ENCODE peak calls at places on chromosomes 16 and 17, in ten cellular contexts. One of them, this sample, is unnamed.

GRCh38 chr17:6079155-6079554 is 9.0 kb downstream of the WSCD1 start:
- DNase-seq in activated T-helper 9 cell treated with anti-CD3 and anti-CD28 coated beads, Interleukin-2, amount 50 U/mL, for 16 hours: no peak
- DNase-seq in PC-9: no peak
- DNase-seq in AG08395: no peak
- DNase-seq in activated CD4-positive, alpha-beta T cell treated with anti-CD3 and anti-CD28 coated beads for 36 hours: no peak
- DNase-seq in heart right ventricle: no peak
- DNase-seq in GM19239: no peak
- DNase-seq in HEK293T: no peak
- DNase-seq in NCI-H2081 treated with DMSO at 0.1 percent for 48 hours: no peak
- DNase-seq in NCI-H446 treated with DMSO at 0.1 percent for 48 hours: no peak
- DNase-seq in this sample: no peak

GRCh38 chr16:81170824-81171223 is 67.7 kb upstream of the BCO1 start:
- DNase-seq in HEK293T: no peak
- DNase-seq in heart right ventricle: no peak
- DNase-seq in activated CD4-positive, alpha-beta T cell treated with anti-CD3 and anti-CD28 coated beads for 36 hours: peak; percentile 15
- DNase-seq in PC-9: no peak
- DNase-seq in NCI-H2081 treated with DMSO at 0.1 percent for 48 hours: no peak
- DNase-seq in NCI-H446 treated with DMSO at 0.1 percent for 48 hours: no peak
- DNase-seq in GM19239: no peak
- DNase-seq in AG08395: no peak
- DNase-seq in activated T-helper 9 cell treated with anti-CD3 and anti-CD28 coated beads, Interleukin-2, amount 50 U/mL, for 16 hours: no peak
- DNase-seq in this sample: no peak

GRCh38 chr16:22250522-22250921 is 44.4 kb downstream of the EEF2K start:
- DNase-seq in activated T-helper 9 cell treated with anti-CD3 and anti-CD28 coated beads, Interleukin-2, amount 50 U/mL, for 16 hours: no peak
- DNase-seq in NCI-H446 treated with DMSO at 0.1 percent for 48 hours: no peak
- DNase-seq in NCI-H2081 treated with DMSO at 0.1 percent for 48 hours: no peak
- DNase-seq in heart right ventricle: no peak
- DNase-seq in PC-9: no peak
- DNase-seq in HEK293T: no peak
- DNase-seq in AG08395: no peak
- DNase-seq in GM19239: no peak
- DNase-seq in activated CD4-positive, alpha-beta T cell treated with anti-CD3 and anti-CD28 coated beads for 36 hours: no peak
- DNase-seq in this sample: peak; percentile 51

GRCh38 chr16:743794-744500 is 3.1 kb upstream of the CIAO3 start:
- DNase-seq in NCI-H446 treated with DMSO at 0.1 percent for 48 hours: no peak
- DNase-seq in activated CD4-positive, alpha-beta T cell treated with anti-CD3 and anti-CD28 coated beads for 36 hours: no peak
- DNase-seq in HEK293T: no peak
- DNase-seq in GM19239: no peak
- DNase-seq in PC-9: peak; percentile 17
- DNase-seq in activated T-helper 9 cell treated with anti-CD3 and anti-CD28 coated beads, Interleukin-2, amount 50 U/mL, for 16 hours: no peak
- DNase-seq in heart right ventricle: no peak
- DNase-seq in AG08395: no peak
- DNase-seq in NCI-H2081 treated with DMSO at 0.1 percent for 48 hours: no peak
- DNase-seq in this sample: no peak

GRCh38 chr16:22849517-22849916 is 35.6 kb downstream of the HS3ST2 start:
- DNase-seq in activated T-helper 9 cell treated with anti-CD3 and anti-CD28 coated beads, Interleukin-2, amount 50 U/mL, for 16 hours: no peak
- DNase-seq in activated CD4-positive, alpha-beta T cell treated with anti-CD3 and anti-CD28 coated beads for 36 hours: no peak
- DNase-seq in heart right ventricle: no peak
- DNase-seq in NCI-H2081 treated with DMSO at 0.1 percent for 48 hours: no peak
- DNase-seq in AG08395: no peak
- DNase-seq in GM19239: no peak
- DNase-seq in NCI-H446 treated with DMSO at 0.1 percent for 48 hours: no peak
- DNase-seq in PC-9: no peak
- DNase-seq in HEK293T: no peak
- DNase-seq in this sample: no peak

GRCh38 chr17:2034157-2034556 is 4.2 kb downstream of the DPH1 start:
- DNase-seq in GM19239: no peak
- DNase-seq in NCI-H2081 treated with DMSO at 0.1 percent for 48 hours: no peak
- DNase-seq in HEK293T: no peak
- DNase-seq in NCI-H446 treated with DMSO at 0.1 percent for 48 hours: no peak
- DNase-seq in activated CD4-positive, alpha-beta T cell treated with anti-CD3 and anti-CD28 coated beads for 36 hours: no peak
- DNase-seq in AG08395: no peak
- DNase-seq in activated T-helper 9 cell treated with anti-CD3 and anti-CD28 coated beads, Interleukin-2, amount 50 U/mL, for 16 hours: no peak
- DNase-seq in heart right ventricle: no peak
- DNase-seq in PC-9: no peak
- DNase-seq in this sample: no peak

GRCh38 chr16:17397499-17397891 is 73.3 kb downstream of the XYLT1 start:
- DNase-seq in activated T-helper 9 cell treated with anti-CD3 and anti-CD28 coated beads, Interleukin-2, amount 50 U/mL, for 16 hours: no peak
- DNase-seq in GM19239: no peak
- DNase-seq in AG08395: peak; percentile 70
- DNase-seq in NCI-H446 treated with DMSO at 0.1 percent for 48 hours: peak; percentile 7
- DNase-seq in HEK293T: no peak
- DNase-seq in heart right ventricle: peak; percentile 32
- DNase-seq in NCI-H2081 treated with DMSO at 0.1 percent for 48 hours: no peak
- DNase-seq in activated CD4-positive, alpha-beta T cell treated with anti-CD3 and anti-CD28 coated beads for 36 hours: no peak
- DNase-seq in PC-9: no peak
- DNase-seq in this sample: peak; percentile 50

GRCh38 chr16:24717411-24717810 is 12.0 kb upstream of the TNRC6A start:
- DNase-seq in HEK293T: no peak
- DNase-seq in AG08395: peak; percentile 53
- DNase-seq in activated T-helper 9 cell treated with anti-CD3 and anti-CD28 coated beads, Interleukin-2, amount 50 U/mL, for 16 hours: no peak
- DNase-seq in PC-9: no peak
- DNase-seq in NCI-H446 treated with DMSO at 0.1 percent for 48 hours: no peak
- DNase-seq in GM19239: no peak
- DNase-seq in heart right ventricle: no peak
- DNase-seq in NCI-H2081 treated with DMSO at 0.1 percent for 48 hours: no peak
- DNase-seq in activated CD4-positive, alpha-beta T cell treated with anti-CD3 and anti-CD28 coated beads for 36 hours: no peak
- DNase-seq in this sample: peak; percentile 61

GRCh38 chr16:81445143-81445922 is 725 bp downstream of the CMIP start:
- DNase-seq in heart right ventricle: no peak
- DNase-seq in NCI-H446 treated with DMSO at 0.1 percent for 48 hours: no peak
- DNase-seq in NCI-H2081 treated with DMSO at 0.1 percent for 48 hours: no peak
- DNase-seq in AG08395: peak; percentile 50
- DNase-seq in PC-9: peak; percentile 37
- DNase-seq in GM19239: peak; percentile 67
- DNase-seq in activated CD4-positive, alpha-beta T cell treated with anti-CD3 and anti-CD28 coated beads for 36 hours: peak; percentile 72
- DNase-seq in HEK293T: peak; percentile 44
- DNase-seq in activated T-helper 9 cell treated with anti-CD3 and anti-CD28 coated beads, Interleukin-2, amount 50 U/mL, for 16 hours: peak; percentile 31
- DNase-seq in this sample: peak; percentile 22

GRCh38 chr16:12455287-12455798 is 348.3 kb downstream of the CPPED1 start:
- DNase-seq in HEK293T: peak; percentile 66
- DNase-seq in GM19239: peak; percentile 26
- DNase-seq in NCI-H446 treated with DMSO at 0.1 percent for 48 hours: peak; percentile 29
- DNase-seq in heart right ventricle: peak; percentile 40
- DNase-seq in activated CD4-positive, alpha-beta T cell treated with anti-CD3 and anti-CD28 coated beads for 36 hours: peak; percentile 74
- DNase-seq in AG08395: peak; percentile 79
- DNase-seq in NCI-H2081 treated with DMSO at 0.1 percent for 48 hours: no peak
- DNase-seq in activated T-helper 9 cell treated with anti-CD3 and anti-CD28 coated beads, Interleukin-2, amount 50 U/mL, for 16 hours: no peak
- DNase-seq in PC-9: peak; percentile 38
- DNase-seq in this sample: peak; percentile 66

GRCh38 chr17:72030067-72030899 is 90.5 kb upstream of the SOX9 start:
- DNase-seq in NCI-H446 treated with DMSO at 0.1 percent for 48 hours: no peak
- DNase-seq in GM19239: peak; percentile 16
- DNase-seq in HEK293T: peak; percentile 68
- DNase-seq in AG08395: peak; percentile 75
- DNase-seq in heart right ventricle: peak; percentile 14
- DNase-seq in activated T-helper 9 cell treated with anti-CD3 and anti-CD28 coated beads, Interleukin-2, amount 50 U/mL, for 16 hours: no peak
- DNase-seq in activated CD4-positive, alpha-beta T cell treated with anti-CD3 and anti-CD28 coated beads for 36 hours: peak; percentile 49
- DNase-seq in PC-9: no peak
- DNase-seq in NCI-H2081 treated with DMSO at 0.1 percent for 48 hours: no peak
- DNase-seq in this sample: peak; percentile 53

GRCh38 chr16:31092330-31092729 is 2.3 kb downstream of the VKORC1 start:
- DNase-seq in GM19239: no peak
- DNase-seq in heart right ventricle: no peak
- DNase-seq in activated CD4-positive, alpha-beta T cell treated with anti-CD3 and anti-CD28 coated beads for 36 hours: no peak
- DNase-seq in NCI-H446 treated with DMSO at 0.1 percent for 48 hours: no peak
- DNase-seq in PC-9: no peak
- DNase-seq in activated T-helper 9 cell treated with anti-CD3 and anti-CD28 coated beads, Interleukin-2, amount 50 U/mL, for 16 hours: no peak
- DNase-seq in HEK293T: no peak
- DNase-seq in AG08395: no peak
- DNase-seq in NCI-H2081 treated with DMSO at 0.1 percent for 48 hours: no peak
- DNase-seq in this sample: no peak

GRCh38 chr17:2172447-2172938 is 117.6 kb downstream of the HIC1 start:
- DNase-seq in NCI-H2081 treated with DMSO at 0.1 percent for 48 hours: no peak
- DNase-seq in activated CD4-positive, alpha-beta T cell treated with anti-CD3 and anti-CD28 coated beads for 36 hours: no peak
- DNase-seq in heart right ventricle: peak; percentile 64
- DNase-seq in AG08395: peak; percentile 53
- DNase-seq in PC-9: no peak
- DNase-seq in activated T-helper 9 cell treated with anti-CD3 and anti-CD28 coated beads, Interleukin-2, amount 50 U/mL, for 16 hours: no peak
- DNase-seq in NCI-H446 treated with DMSO at 0.1 percent for 48 hours: no peak
- DNase-seq in GM19239: no peak
- DNase-seq in HEK293T: no peak
- DNase-seq in this sample: no peak

GRCh38 chr16:474420-475122 is 49.1 kb downstream of the RAB11FIP3 start:
- DNase-seq in NCI-H2081 treated with DMSO at 0.1 percent for 48 hours: no peak
- DNase-seq in NCI-H446 treated with DMSO at 0.1 percent for 48 hours: no peak
- DNase-seq in AG08395: no peak
- DNase-seq in activated T-helper 9 cell treated with anti-CD3 and anti-CD28 coated beads, Interleukin-2, amount 50 U/mL, for 16 hours: no peak
- DNase-seq in activated CD4-positive, alpha-beta T cell treated with anti-CD3 and anti-CD28 coated beads for 36 hours: no peak
- DNase-seq in GM19239: no peak
- DNase-seq in heart right ventricle: no peak
- DNase-seq in PC-9: no peak
- DNase-seq in HEK293T: no peak
- DNase-seq in this sample: no peak

GRCh38 chr17:16081507-16082087 is 82.0 kb downstream of the TTC19 start:
- DNase-seq in AG08395: no peak
- DNase-seq in NCI-H446 treated with DMSO at 0.1 percent for 48 hours: no peak
- DNase-seq in activated T-helper 9 cell treated with anti-CD3 and anti-CD28 coated beads, Interleukin-2, amount 50 U/mL, for 16 hours: no peak
- DNase-seq in GM19239: no peak
- DNase-seq in HEK293T: no peak
- DNase-seq in activated CD4-positive, alpha-beta T cell treated with anti-CD3 and anti-CD28 coated beads for 36 hours: no peak
- DNase-seq in PC-9: no peak
- DNase-seq in NCI-H2081 treated with DMSO at 0.1 percent for 48 hours: no peak
- DNase-seq in heart right ventricle: no peak
- DNase-seq in this sample: no peak

GRCh38 chr16:12461201-12461600 is 342.5 kb downstream of the CPPED1 start:
- DNase-seq in PC-9: no peak
- DNase-seq in activated CD4-positive, alpha-beta T cell treated with anti-CD3 and anti-CD28 coated beads for 36 hours: no peak
- DNase-seq in NCI-H446 treated with DMSO at 0.1 percent for 48 hours: no peak
- DNase-seq in activated T-helper 9 cell treated with anti-CD3 and anti-CD28 coated beads, Interleukin-2, amount 50 U/mL, for 16 hours: no peak
- DNase-seq in AG08395: no peak
- DNase-seq in GM19239: no peak
- DNase-seq in heart right ventricle: no peak
- DNase-seq in NCI-H2081 treated with DMSO at 0.1 percent for 48 hours: no peak
- DNase-seq in HEK293T: no peak
- DNase-seq in this sample: peak; percentile 14

GRCh38 chr17:55155867-55156560 is 108.7 kb upstream of the HLF start:
- DNase-seq in activated CD4-positive, alpha-beta T cell treated with anti-CD3 and anti-CD28 coated beads for 36 hours: no peak
- DNase-seq in heart right ventricle: no peak
- DNase-seq in NCI-H2081 treated with DMSO at 0.1 percent for 48 hours: no peak
- DNase-seq in GM19239: no peak
- DNase-seq in activated T-helper 9 cell treated with anti-CD3 and anti-CD28 coated beads, Interleukin-2, amount 50 U/mL, for 16 hours: no peak
- DNase-seq in HEK293T: no peak
- DNase-seq in AG08395: no peak
- DNase-seq in NCI-H446 treated with DMSO at 0.1 percent for 48 hours: no peak
- DNase-seq in PC-9: no peak
- DNase-seq in this sample: no peak

GRCh38 chr16:528111-529011 is 849 bp downstream of the CAPN15 start:
- DNase-seq in activated CD4-positive, alpha-beta T cell treated with anti-CD3 and anti-CD28 coated beads for 36 hours: peak; percentile 62
- DNase-seq in NCI-H2081 treated with DMSO at 0.1 percent for 48 hours: no peak
- DNase-seq in NCI-H446 treated with DMSO at 0.1 percent for 48 hours: no peak
- DNase-seq in GM19239: no peak
- DNase-seq in activated T-helper 9 cell treated with anti-CD3 and anti-CD28 coated beads, Interleukin-2, amount 50 U/mL, for 16 hours: peak; percentile 16
- DNase-seq in HEK293T: no peak
- DNase-seq in heart right ventricle: peak; percentile 48
- DNase-seq in PC-9: peak; percentile 73
- DNase-seq in AG08395: peak; percentile 59
- DNase-seq in this sample: peak; percentile 65

GRCh38 chr17:33964344-33964979 is 290.6 kb upstream of the CCL2 start:
- DNase-seq in HEK293T: no peak
- DNase-seq in activated CD4-positive, alpha-beta T cell treated with anti-CD3 and anti-CD28 coated beads for 36 hours: peak; percentile 23
- DNase-seq in activated T-helper 9 cell treated with anti-CD3 and anti-CD28 coated beads, Interleukin-2, amount 50 U/mL, for 16 hours: no peak
- DNase-seq in GM19239: peak; percentile 66
- DNase-seq in NCI-H446 treated with DMSO at 0.1 percent for 48 hours: no peak
- DNase-seq in AG08395: no peak
- DNase-seq in heart right ventricle: no peak
- DNase-seq in NCI-H2081 treated with DMSO at 0.1 percent for 48 hours: no peak
- DNase-seq in PC-9: no peak
- DNase-seq in this sample: no peak